ENCODE peak calls at places on chromosomes 11 and 22, in four cellular contexts. F is upper lobe of left lung; M is uterus; Z is CD4-positive, alpha-beta memory T cell. S is an unnamed sample.

GRCh38 chr11:44621784-44622183 is 56.3 kb downstream of the CD82 start:
- DNase-seq in F (no peak), M (no peak), Z (no peak), S (peak)

GRCh38 chr22:43376765-43377485 is 33.8 kb upstream of the SCUBE1 start:
- DNase-seq in F (no peak), M (no peak), Z (peak), S (no peak)

GRCh38 chr11:15006139-15006759 is 34.1 kb upstream of the CALCA start:
- DNase-seq in F (no peak), M (no peak), Z (peak), S (no peak)

GRCh38 chr11:2772544-2773031 is 72.8 kb upstream of the KCNQ1OT1 start:
- DNase-seq in F (no peak), M (no peak), Z (no peak), S (peak)

GRCh38 chr11:111528557-111528956 is 12.0 kb upstream of the LAYN start:
- DNase-seq in F (no peak), M (no peak), Z (peak), S (no peak)

GRCh38 chr22:33563568-33563967 is 356.7 kb downstream of the LARGE1 start:
- DNase-seq in F (no peak), M (no peak), Z (no peak), S (no peak)

GRCh38 chr11:2834893-2835767 is 50.4 kb downstream of the CDKN1C start:
- DNase-seq in F (peak), M (peak), Z (no peak), S (no peak)

GRCh38 chr11:110832080-110832479 is 119.8 kb upstream of the ARHGAP20 start:
- DNase-seq in F (no peak), M (no peak), Z (no peak), S (no peak)

GRCh38 chr11:73734996-73735395 is 25.9 kb downstream of the RAB6A start:
- DNase-seq in F (no peak), M (no peak), Z (no peak), S (no peak)

GRCh38 chr11:89267660-89268302 is 90.1 kb downstream of the TYR start:
- DNase-seq in F (no peak), M (no peak), Z (no peak), S (no peak)

GRCh38 chr11:123110397-123110796 is 48.5 kb upstream of the HSPA8 start:
- DNase-seq in F (no peak), M (no peak), Z (no peak), S (no peak)

GRCh38 chr11:2797741-2798361 is 87.7 kb downstream of the CDKN1C start:
- DNase-seq in F (peak), M (no peak), Z (no peak), S (peak)

GRCh38 chr11:122951231-122951630 is 30.4 kb downstream of the BSX start:
- DNase-seq in F (no peak), M (no peak), Z (no peak), S (no peak)

GRCh38 chr22:19902245-19902699 is 39.3 kb upstream of the COMT start:
- DNase-seq in F (no peak), M (no peak), Z (no peak), S (no peak)

GRCh38 chr22:40477683-40478348 is 107.4 kb downstream of the SGSM3 start:
- DNase-seq in F (no peak), M (no peak), Z (no peak), S (no peak)

GRCh38 chr11:98616256-98616655 is 404.5 kb upstream of the CNTN5 start:
- DNase-seq in F (no peak), M (no peak), Z (no peak), S (no peak)

GRCh38 chr11:17473071-17473744 is 3.4 kb downstream of the ABCC8 start:
- DNase-seq in F (no peak), M (no peak), Z (no peak), S (no peak)

GRCh38 chr11:22173532-22173931 is 19.4 kb upstream of the ANO5 start:
- DNase-seq in F (no peak), M (no peak), Z (no peak), S (no peak)

GRCh38 chr22:44187652-44188230 is 7.0 kb downstream of the PARVG start:
- DNase-seq in F (peak), M (no peak), Z (no peak), S (no peak)

GRCh38 chr11:119356349-119357031 is 10.0 kb upstream of the MFRP start:
- DNase-seq in F (peak), M (peak), Z (peak), S (peak)

GRCh38 chr11:48110509-48110766 is 106.2 kb upstream of the OR4B1 start:
- DNase-seq in F (no peak), M (no peak), Z (no peak), S (no peak)

GRCh38 chr11:48108231-48109045 is 108.2 kb upstream of the OR4B1 start:
- DNase-seq in F (no peak), M (no peak), Z (no peak), S (no peak)

GRCh38 chr11:48114740-48115139 is 101.9 kb upstream of the OR4B1 start:
- DNase-seq in F (no peak), M (no peak), Z (no peak), S (no peak)

GRCh38 chr11:48109046-48109666 is 107.5 kb upstream of the OR4B1 start:
- DNase-seq in F (no peak), M (no peak), Z (peak), S (no peak)

DNA sequence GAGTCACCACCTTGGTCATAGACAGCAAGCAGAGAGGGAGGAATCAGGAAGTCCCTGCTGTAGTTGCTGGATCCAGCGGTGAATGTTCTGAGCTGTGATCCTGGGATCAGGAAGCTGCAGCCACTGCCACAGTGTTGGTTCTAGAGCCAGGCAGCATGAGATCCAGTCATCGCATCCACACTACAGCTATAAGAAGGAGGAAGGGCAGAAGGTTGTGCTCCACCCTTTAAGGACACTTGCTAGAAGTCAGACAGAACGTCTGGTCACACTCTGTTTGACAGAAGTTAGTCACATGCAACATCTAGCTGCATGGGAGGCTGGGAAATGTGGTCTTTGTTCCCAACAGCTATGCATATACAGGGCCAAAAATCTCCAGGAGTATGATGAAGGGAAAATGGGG is 104.7 kb upstream of the OR4B1 start:
- DNase-seq in F (no peak), M (no peak), Z (no peak), S (no peak)
- H3K27ac ChIP-seq in F (no peak), M (no peak), Z (no peak), S (no peak)

GRCh38 chr22:36234211-36234610 is 5.1 kb downstream of the APOL2 start:
- DNase-seq in F (no peak), M (no peak), Z (no peak), S (no peak)

GRCh38 chr22:36236338-36237319 is 2.7 kb downstream of the APOL2 start:
- DNase-seq in F (no peak), M (no peak), Z (no peak), S (no peak)

GRCh38 chr22:36235585-36235984 is 3.7 kb downstream of the APOL2 start:
- DNase-seq in F (no peak), M (no peak), Z (no peak), S (no peak)

GRCh38 chr22:36233796-36234195 is 5.5 kb downstream of the APOL2 start:
- DNase-seq in F (no peak), M (no peak), Z (no peak), S (no peak)

DNA sequence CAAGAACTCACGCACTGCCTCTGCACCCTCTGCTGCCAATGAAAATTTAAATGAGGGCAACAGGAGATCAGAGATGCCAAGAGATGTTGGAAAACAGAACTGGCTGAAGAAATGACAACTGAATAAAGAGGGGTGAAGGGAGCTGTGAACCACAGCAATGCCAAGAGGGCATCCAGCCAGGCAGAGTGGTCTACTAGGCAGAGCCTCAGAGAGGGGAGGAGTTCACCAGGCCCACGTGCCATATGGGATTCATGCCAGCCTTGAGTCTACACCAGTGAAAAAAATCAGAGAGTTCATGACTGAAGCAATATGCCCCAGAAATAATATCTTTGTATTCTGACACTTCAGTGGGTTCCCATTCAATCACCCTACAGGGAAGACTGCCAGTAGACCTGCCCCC is 4.4 kb downstream of the APOL2 start:
- DNase-seq in F (no peak), M (no peak), Z (no peak), S (no peak)
- H3K27ac ChIP-seq in F (peak), M (peak), Z (no peak), S (no peak)

GRCh38 chr11:75498556-75499255 is 27.0 kb downstream of the GDPD5 start:
- DNase-seq in F (no peak), M (no peak), Z (no peak), S (no peak)
- H3K27ac ChIP-seq in F (no peak), M (peak), Z (no peak), S (no peak)

GRCh38 chr22:17484608-17485007 is 78.7 kb upstream of the SLC25A18 start:
- DNase-seq in F (no peak), M (no peak), Z (no peak), S (no peak)
- H3K27ac ChIP-seq in F (no peak), M (no peak), Z (no peak), S (no peak)

S was measured in adrenal gland.